ENCODE peak calls at places on chromosomes 2 and 18, in ten cellular contexts. R is posterior cingulate gyrus; Q is head of caudate nucleus; J is GM06990; I is stimulated activated CD4-positive, alpha-beta T cell treated with anti-CD3 and anti-CD28 coated beads, TNF-alpha, amount 100 ng/mL, for 1 hour; H is mesenchymal stem cell; A is BJ; X is occipital lobe; B is CD8-positive, alpha-beta T cell; M is substantia nigra. U is an unnamed sample.

GRCh38 chr2:239246723-239247122 is 154.1 kb downstream of the HDAC4 start:
- DNase-seq in A (no peak), B (no peak), J (no peak), Q (no peak), M (no peak), I (no peak), X (no peak), R (no peak), H (no peak), U (no peak)

GRCh38 chr2:200705305-200705985 is 106.3 kb upstream of the BZW1 start:
- DNase-seq in B (no peak), Q (no peak), H (peak), M (peak), A (no peak), I (no peak), X (no peak), R (no peak), J (no peak), U (no peak)

GRCh38 chr18:66066191-66066590 is 315.4 kb downstream of the CDH7 start:
- DNase-seq in Q (no peak), R (no peak), I (no peak), M (no peak), A (no peak), H (no peak), J (no peak), B (no peak), X (no peak), U (no peak)

GRCh38 chr2:30238143-30238800 is 6.9 kb downstream of the LBH start:
- DNase-seq in M (no peak), I (no peak), X (no peak), R (no peak), B (no peak), A (no peak), Q (no peak), H (peak), J (no peak), U (no peak)

GRCh38 chr18:63421514-63421913 is 762 bp downstream of the VPS4B start:
- DNase-seq in X (no peak), J (no peak), Q (no peak), H (peak), M (no peak), I (no peak), A (no peak), B (no peak), R (no peak), U (no peak)

GRCh38 chr2:143545643-143546275 is 416.5 kb downstream of the ARHGAP15 start:
- DNase-seq in I (no peak), A (no peak), H (no peak), J (no peak), M (no peak), Q (no peak), B (no peak), R (no peak), X (no peak), U (no peak)

GRCh38 chr2:29187926-29188325 is 72.7 kb downstream of the CLIP4 start:
- DNase-seq in J (no peak), H (peak), A (peak), M (no peak), X (no peak), B (no peak), I (no peak), R (no peak), Q (no peak), U (no peak)

GRCh38 chr2:155377931-155378444 is 679.5 kb downstream of the KCNJ3 start:
- DNase-seq in X (no peak), H (no peak), J (no peak), I (no peak), A (no peak), B (no peak), M (no peak), R (no peak), Q (no peak), U (no peak)

GRCh38 chr18:78092901-78093300 is 843.3 kb downstream of the GALR1 start:
- DNase-seq in H (no peak), J (no peak), X (no peak), Q (no peak), R (no peak), M (no peak), B (no peak), I (no peak), A (no peak), U (no peak)

GRCh38 chr2:18178736-18179349 is 300.4 kb downstream of the KCNS3 start:
- DNase-seq in R (no peak), H (peak), A (no peak), B (peak), I (no peak), Q (no peak), X (no peak), M (no peak), J (no peak), U (no peak)

GRCh38 chr2:58194451-58194850 is 46.7 kb downstream of the FANCL start:
- DNase-seq in R (no peak), X (no peak), B (no peak), J (no peak), H (no peak), A (no peak), Q (no peak), M (no peak), I (no peak), U (no peak)

GRCh38 chr2:123485056-123485455 is 540.0 kb upstream of the CNTNAP5 start:
- DNase-seq in I (no peak), B (no peak), Q (no peak), M (no peak), H (no peak), R (no peak), J (no peak), X (no peak), A (no peak), U (no peak)

GRCh38 chr2:1233280-1233679 is 180.0 kb upstream of the TPO start:
- DNase-seq in M (no peak), Q (no peak), H (no peak), R (no peak), A (no peak), J (no peak), X (no peak), I (no peak), B (no peak), U (no peak)

GRCh38 chr2:141554810-141555209 is 576.0 kb downstream of the LRP1B start:
- DNase-seq in R (no peak), J (no peak), X (no peak), Q (no peak), M (peak), I (no peak), H (peak), B (no peak), A (no peak), U (no peak)

GRCh38 chr2:200377774-200378336 is 71.4 kb downstream of the SPATS2L start:
- DNase-seq in I (no peak), Q (no peak), X (no peak), A (no peak), R (no peak), B (no peak), J (no peak), H (no peak), M (no peak), U (no peak)

GRCh38 chr2:105403241-105403784 is 4.5 kb upstream of the FHL2 start:
- DNase-seq in J (no peak), Q (no peak), M (no peak), I (no peak), A (no peak), X (no peak), R (no peak), H (no peak), B (no peak), U (no peak)

GRCh38 chr2:85506768-85507181 is 32.2 kb upstream of the MAT2A start:
- DNase-seq in A (peak), M (no peak), Q (no peak), I (no peak), B (no peak), X (no peak), J (no peak), R (no peak), H (peak), U (no peak)

U was measured in immature natural killer cell.